ENCODE peak calls at places on chromosomes 6 and 20, in four cellular contexts. F, R, J and L are unnamed samples.

GRCh38 chr6:77457720-77458349 is 5.5 kb downstream of the HTR1B start:
- DNase-seq in R (peak), F (peak), J (peak), L (peak)

GRCh38 chr6:6859722-6860121 is 248.0 kb upstream of the RREB1 start:
- DNase-seq in F (no peak), R (no peak), J (no peak), L (no peak)

GRCh38 chr20:24494460-24494920 is 25.1 kb downstream of the SYNDIG1 start:
- DNase-seq in R (no peak), F (no peak), J (no peak), L (no peak)

GRCh38 chr6:105178110-105178509 is 1.7 kb downstream of the POPDC3 start:
- DNase-seq in J (no peak), F (peak), R (no peak), L (peak)

GRCh38 chr20:10209091-10209490 is 9.5 kb upstream of the SNAP25 start:
- DNase-seq in J (no peak), R (no peak), F (peak), L (no peak)

GRCh38 chr6:32796848-32797776 is 19.7 kb downstream of the HLA-DOB start:
- DNase-seq in J (peak), F (peak), R (peak), L (peak)

GRCh38 chr20:51159303-51159702 is 136.4 kb upstream of the KCNG1 start:
- DNase-seq in R (no peak), J (no peak), F (no peak), L (no peak)

GRCh38 chr20:11180186-11180585 is 506.4 kb upstream of the JAG1 start:
- DNase-seq in R (no peak), F (no peak), J (no peak), L (no peak)

GRCh38 chr6:71045296-71045695 is 88.4 kb upstream of the B3GAT2 start:
- DNase-seq in J (no peak), F (no peak), R (no peak), L (no peak)

GRCh38 chr6:4179960-4180652 is 44.7 kb upstream of the ECI2 start:
- DNase-seq in J (no peak), F (no peak), R (no peak), L (no peak)

GRCh38 chr6:39426057-39426592 is 103.6 kb upstream of the KCNK16 start:
- DNase-seq in J (no peak), R (no peak), F (peak), L (peak)

GRCh38 chr6:156256161-156256560 is 521.0 kb upstream of the ARID1B start:
- DNase-seq in R (no peak), F (no peak), J (no peak), L (no peak)

GRCh38 chr6:73774311-73774766 is 78.3 kb downstream of the CD109 start:
- DNase-seq in J (no peak), F (peak), R (peak), L (peak)

GRCh38 chr6:150492941-150493340 is 106.7 kb upstream of the PLEKHG1 start:
- DNase-seq in R (no peak), F (peak), J (no peak), L (peak)

GRCh38 chr6:34237316-34237721 is 646 bp downstream of the HMGA1 start:
- DNase-seq in J (peak), F (no peak), R (no peak), L (no peak)

GRCh38 chr6:169668203-169668847 is 33.5 kb downstream of the WDR27 start:
- DNase-seq in J (no peak), R (no peak), F (no peak), L (no peak)

GRCh38 chr20:58763076-58763475 is 70.5 kb downstream of the NPEPL1 start:
- DNase-seq in R (no peak), J (no peak), F (no peak), L (no peak)

GRCh38 chr6:90068264-90068663 is 174.0 kb downstream of the GJA10 start:
- DNase-seq in R (peak), J (no peak), F (peak), L (peak)

GRCh38 chr6:150204705-150205472 is 62.0 kb downstream of the PPP1R14C start:
- DNase-seq in R (peak), J (no peak), F (no peak), L (no peak)

GRCh38 chr6:34057191-34057590 is 88.7 kb downstream of the GRM4 start:
- DNase-seq in F (no peak), J (no peak), R (no peak), L (no peak)

GRCh38 chr6:157763129-157763893 is 59.7 kb upstream of the SNX9 start:
- DNase-seq in J (no peak), R (peak), F (peak), L (peak)

GRCh38 chr20:64077094-64077493 is 2.2 kb downstream of the RGS19 start:
- DNase-seq in F (no peak), J (peak), R (no peak), L (no peak)